ENCODE peak calls at places on chromosomes 4 and X, in ten cellular contexts. One of them, this sample, is unnamed.

GRCh38 chr4:6771229-6771671 is 11.3 kb upstream of the KIAA0232 start:
- DNase-seq in amniotic epithelial cell: no peak
- DNase-seq in activated T-cell treated with anti-CD3 and anti-CD28 coated beads for 1 hour: no peak
- DNase-seq in CD8-positive, alpha-beta T cell: no peak
- DNase-seq in CD8-positive, alpha-beta memory T cell: no peak
- DNase-seq in activated naive CD8-positive, alpha-beta T cell treated with anti-CD3 and anti-CD28 coated beads, Interleukin-2, amount 10 ng/mL, durations not matched to agents 7 days and 5 days: no peak
- DNase-seq in left cardiac atrium: peak
- DNase-seq in bronchial epithelial cell: no peak
- DNase-seq in progenitor cell of endocrine pancreas: no peak
- DNase-seq in ACHN: peak
- DNase-seq in this sample: no peak

GRCh38 chr4:83272900-83273299 is 11.7 kb downstream of the COQ2 start:
- DNase-seq in amniotic epithelial cell: no peak
- DNase-seq in activated T-cell treated with anti-CD3 and anti-CD28 coated beads for 1 hour: no peak
- DNase-seq in CD8-positive, alpha-beta T cell: no peak
- DNase-seq in CD8-positive, alpha-beta memory T cell: no peak
- DNase-seq in activated naive CD8-positive, alpha-beta T cell treated with anti-CD3 and anti-CD28 coated beads, Interleukin-2, amount 10 ng/mL, durations not matched to agents 7 days and 5 days: no peak
- DNase-seq in left cardiac atrium: no peak
- DNase-seq in bronchial epithelial cell: no peak
- DNase-seq in progenitor cell of endocrine pancreas: no peak
- DNase-seq in ACHN: no peak
- DNase-seq in this sample: no peak

GRCh38 chr4:16915956-16916355 is 17.5 kb upstream of the LDB2 start:
- DNase-seq in amniotic epithelial cell: no peak
- DNase-seq in activated T-cell treated with anti-CD3 and anti-CD28 coated beads for 1 hour: no peak
- DNase-seq in CD8-positive, alpha-beta T cell: no peak
- DNase-seq in CD8-positive, alpha-beta memory T cell: no peak
- DNase-seq in activated naive CD8-positive, alpha-beta T cell treated with anti-CD3 and anti-CD28 coated beads, Interleukin-2, amount 10 ng/mL, durations not matched to agents 7 days and 5 days: no peak
- DNase-seq in left cardiac atrium: no peak
- DNase-seq in bronchial epithelial cell: no peak
- DNase-seq in progenitor cell of endocrine pancreas: no peak
- DNase-seq in ACHN: no peak
- DNase-seq in this sample: no peak

GRCh38 chrX:16826207-16826606 is 39.9 kb downstream of the TXLNG start:
- DNase-seq in amniotic epithelial cell: peak
- DNase-seq in activated T-cell treated with anti-CD3 and anti-CD28 coated beads for 1 hour: no peak
- DNase-seq in CD8-positive, alpha-beta T cell: no peak
- DNase-seq in CD8-positive, alpha-beta memory T cell: no peak
- DNase-seq in activated naive CD8-positive, alpha-beta T cell treated with anti-CD3 and anti-CD28 coated beads, Interleukin-2, amount 10 ng/mL, durations not matched to agents 7 days and 5 days: no peak
- DNase-seq in left cardiac atrium: no peak
- DNase-seq in bronchial epithelial cell: peak
- DNase-seq in progenitor cell of endocrine pancreas: no peak
- DNase-seq in ACHN: peak
- DNase-seq in this sample: peak

GRCh38 chr4:55742655-55743191 is 76.9 kb upstream of the EXOC1L start:
- DNase-seq in amniotic epithelial cell: peak
- DNase-seq in activated T-cell treated with anti-CD3 and anti-CD28 coated beads for 1 hour: no peak
- DNase-seq in CD8-positive, alpha-beta T cell: no peak
- DNase-seq in CD8-positive, alpha-beta memory T cell: no peak
- DNase-seq in activated naive CD8-positive, alpha-beta T cell treated with anti-CD3 and anti-CD28 coated beads, Interleukin-2, amount 10 ng/mL, durations not matched to agents 7 days and 5 days: no peak
- DNase-seq in left cardiac atrium: no peak
- DNase-seq in bronchial epithelial cell: no peak
- DNase-seq in progenitor cell of endocrine pancreas: no peak
- DNase-seq in ACHN: no peak
- DNase-seq in this sample: peak

GRCh38 chr4:171538601-171539100 is 274.6 kb upstream of the GALNTL6 start:
- DNase-seq in amniotic epithelial cell: no peak
- DNase-seq in activated T-cell treated with anti-CD3 and anti-CD28 coated beads for 1 hour: no peak
- DNase-seq in CD8-positive, alpha-beta T cell: no peak
- DNase-seq in CD8-positive, alpha-beta memory T cell: no peak
- DNase-seq in activated naive CD8-positive, alpha-beta T cell treated with anti-CD3 and anti-CD28 coated beads, Interleukin-2, amount 10 ng/mL, durations not matched to agents 7 days and 5 days: no peak
- DNase-seq in left cardiac atrium: no peak
- DNase-seq in bronchial epithelial cell: peak
- DNase-seq in progenitor cell of endocrine pancreas: no peak
- DNase-seq in ACHN: no peak
- DNase-seq in this sample: peak

GRCh38 chrX:122504026-122504425 is 680.1 kb upstream of the GRIA3 start:
- DNase-seq in amniotic epithelial cell: no peak
- DNase-seq in activated T-cell treated with anti-CD3 and anti-CD28 coated beads for 1 hour: no peak
- DNase-seq in CD8-positive, alpha-beta T cell: no peak
- DNase-seq in CD8-positive, alpha-beta memory T cell: no peak
- DNase-seq in activated naive CD8-positive, alpha-beta T cell treated with anti-CD3 and anti-CD28 coated beads, Interleukin-2, amount 10 ng/mL, durations not matched to agents 7 days and 5 days: no peak
- DNase-seq in left cardiac atrium: no peak
- DNase-seq in bronchial epithelial cell: peak
- DNase-seq in progenitor cell of endocrine pancreas: no peak
- DNase-seq in ACHN: no peak
- DNase-seq in this sample: peak

GRCh38 chr4:8675383-8675782 is 82.8 kb downstream of the CPZ start:
- DNase-seq in amniotic epithelial cell: no peak
- DNase-seq in activated T-cell treated with anti-CD3 and anti-CD28 coated beads for 1 hour: no peak
- DNase-seq in CD8-positive, alpha-beta T cell: no peak
- DNase-seq in CD8-positive, alpha-beta memory T cell: no peak
- DNase-seq in activated naive CD8-positive, alpha-beta T cell treated with anti-CD3 and anti-CD28 coated beads, Interleukin-2, amount 10 ng/mL, durations not matched to agents 7 days and 5 days: no peak
- DNase-seq in left cardiac atrium: no peak
- DNase-seq in bronchial epithelial cell: no peak
- DNase-seq in progenitor cell of endocrine pancreas: peak
- DNase-seq in ACHN: peak
- DNase-seq in this sample: no peak

GRCh38 chr4:8199594-8200301 is 658 bp downstream of the SH3TC1 start:
- DNase-seq in amniotic epithelial cell: no peak
- DNase-seq in activated T-cell treated with anti-CD3 and anti-CD28 coated beads for 1 hour: no peak
- DNase-seq in CD8-positive, alpha-beta T cell: no peak
- DNase-seq in CD8-positive, alpha-beta memory T cell: no peak
- DNase-seq in activated naive CD8-positive, alpha-beta T cell treated with anti-CD3 and anti-CD28 coated beads, Interleukin-2, amount 10 ng/mL, durations not matched to agents 7 days and 5 days: no peak
- DNase-seq in left cardiac atrium: no peak
- DNase-seq in bronchial epithelial cell: no peak
- DNase-seq in progenitor cell of endocrine pancreas: no peak
- DNase-seq in ACHN: no peak
- DNase-seq in this sample: peak

GRCh38 chrX:2492536-2493218 is 8.1 kb downstream of the DHRSX start:
- DNase-seq in amniotic epithelial cell: no peak
- DNase-seq in activated T-cell treated with anti-CD3 and anti-CD28 coated beads for 1 hour: no peak
- DNase-seq in CD8-positive, alpha-beta T cell: no peak
- DNase-seq in CD8-positive, alpha-beta memory T cell: no peak
- DNase-seq in activated naive CD8-positive, alpha-beta T cell treated with anti-CD3 and anti-CD28 coated beads, Interleukin-2, amount 10 ng/mL, durations not matched to agents 7 days and 5 days: no peak
- DNase-seq in left cardiac atrium: no peak
- DNase-seq in bronchial epithelial cell: no peak
- DNase-seq in progenitor cell of endocrine pancreas: no peak
- DNase-seq in ACHN: no peak
- DNase-seq in this sample: no peak

GRCh38 chr4:3302786-3303444 is 10.1 kb downstream of the RGS12 start:
- DNase-seq in amniotic epithelial cell: no peak
- DNase-seq in activated T-cell treated with anti-CD3 and anti-CD28 coated beads for 1 hour: no peak
- DNase-seq in CD8-positive, alpha-beta T cell: no peak
- DNase-seq in CD8-positive, alpha-beta memory T cell: no peak
- DNase-seq in activated naive CD8-positive, alpha-beta T cell treated with anti-CD3 and anti-CD28 coated beads, Interleukin-2, amount 10 ng/mL, durations not matched to agents 7 days and 5 days: peak
- DNase-seq in left cardiac atrium: peak
- DNase-seq in bronchial epithelial cell: no peak
- DNase-seq in progenitor cell of endocrine pancreas: no peak
- DNase-seq in ACHN: no peak
- DNase-seq in this sample: no peak

GRCh38 chr4:55447826-55448225 is 52.1 kb downstream of the TMEM165 start:
- DNase-seq in amniotic epithelial cell: peak
- DNase-seq in activated T-cell treated with anti-CD3 and anti-CD28 coated beads for 1 hour: no peak
- DNase-seq in CD8-positive, alpha-beta T cell: no peak
- DNase-seq in CD8-positive, alpha-beta memory T cell: no peak
- DNase-seq in activated naive CD8-positive, alpha-beta T cell treated with anti-CD3 and anti-CD28 coated beads, Interleukin-2, amount 10 ng/mL, durations not matched to agents 7 days and 5 days: no peak
- DNase-seq in left cardiac atrium: no peak
- DNase-seq in bronchial epithelial cell: no peak
- DNase-seq in progenitor cell of endocrine pancreas: no peak
- DNase-seq in ACHN: peak
- DNase-seq in this sample: no peak

GRCh38 chr4:76943129-76943620 is 6.4 kb upstream of the SEPTIN11 start:
- DNase-seq in amniotic epithelial cell: peak
- DNase-seq in activated T-cell treated with anti-CD3 and anti-CD28 coated beads for 1 hour: no peak
- DNase-seq in CD8-positive, alpha-beta T cell: no peak
- DNase-seq in CD8-positive, alpha-beta memory T cell: no peak
- DNase-seq in activated naive CD8-positive, alpha-beta T cell treated with anti-CD3 and anti-CD28 coated beads, Interleukin-2, amount 10 ng/mL, durations not matched to agents 7 days and 5 days: no peak
- DNase-seq in left cardiac atrium: no peak
- DNase-seq in bronchial epithelial cell: peak
- DNase-seq in progenitor cell of endocrine pancreas: no peak
- DNase-seq in ACHN: no peak
- DNase-seq in this sample: peak

This sample was measured in epithelial cell of esophagus.